ENCODE peak calls at places on chromosomes 2 and 18, in eight cellular contexts. K is cardiac muscle cell, L is brain microvascular endothelial cell, C is cardiac fibroblast, H is lower lobe of right lung, Y is right atrium auricular region, O is A549, E is psoas muscle. M is an unnamed sample.

GRCh38 chr2:239285071-239285931 is 115.5 kb downstream of the HDAC4 start:
- DNase-seq in Y (no peak), E (peak), O (no peak), L (no peak), C (no peak), K (peak), H (peak), M (no peak)

GRCh38 chr18:37476182-37476581 is 89.4 kb downstream of the CELF4 start:
- DNase-seq in C (no peak), H (no peak), L (peak), Y (no peak), K (peak), E (no peak), O (peak), M (no peak)

GRCh38 chr18:26440644-26441043 is 107.7 kb downstream of the KCTD1 start:
- DNase-seq in K (peak), O (no peak), Y (no peak), E (no peak), C (peak), H (no peak), L (no peak), M (no peak)

GRCh38 chr18:61554117-61554776 is 221.0 kb downstream of the CDH20 start:
- DNase-seq in C (no peak), L (no peak), E (peak), H (peak), Y (no peak), O (no peak), K (peak), M (no peak)

GRCh38 chr2:128473175-128474013 is 154.7 kb upstream of the HS6ST1 start:
- DNase-seq in L (peak), C (peak), K (peak), O (no peak), E (no peak), Y (peak), H (peak), M (peak)

GRCh38 chr2:151967829-151968722 is 130.8 kb downstream of the CACNB4 start:
- DNase-seq in C (no peak), O (no peak), E (no peak), L (no peak), Y (no peak), H (no peak), K (no peak), M (no peak)

GRCh38 chr2:29374823-29375222 is 259.6 kb downstream of the CLIP4 start:
- DNase-seq in K (no peak), C (no peak), Y (no peak), L (no peak), H (no peak), O (no peak), E (no peak), M (no peak)

GRCh38 chr2:211722928-211723327 is 815.7 kb downstream of the ERBB4 start:
- DNase-seq in H (no peak), E (no peak), L (no peak), O (no peak), Y (no peak), K (no peak), C (no peak), M (no peak)

GRCh38 chr2:144498215-144498614 is 21.7 kb downstream of the ZEB2 start:
- DNase-seq in Y (no peak), E (no peak), K (no peak), O (no peak), L (no peak), C (no peak), H (no peak), M (no peak)

GRCh38 chr2:102483086-102483485 is 10.1 kb downstream of the SLC9A4 start:
- DNase-seq in K (no peak), E (no peak), L (no peak), O (no peak), H (no peak), Y (no peak), C (no peak), M (no peak)

GRCh38 chr18:51498085-51498855 is 300.8 kb upstream of the MEX3C start:
- DNase-seq in E (no peak), O (no peak), L (no peak), C (no peak), K (no peak), Y (no peak), H (no peak), M (no peak)

GRCh38 chr2:231187736-231188505 is 10.5 kb upstream of the ARMC9 start:
- DNase-seq in C (peak), O (no peak), E (no peak), K (peak), Y (peak), L (peak), H (no peak), M (peak)

DNA sequence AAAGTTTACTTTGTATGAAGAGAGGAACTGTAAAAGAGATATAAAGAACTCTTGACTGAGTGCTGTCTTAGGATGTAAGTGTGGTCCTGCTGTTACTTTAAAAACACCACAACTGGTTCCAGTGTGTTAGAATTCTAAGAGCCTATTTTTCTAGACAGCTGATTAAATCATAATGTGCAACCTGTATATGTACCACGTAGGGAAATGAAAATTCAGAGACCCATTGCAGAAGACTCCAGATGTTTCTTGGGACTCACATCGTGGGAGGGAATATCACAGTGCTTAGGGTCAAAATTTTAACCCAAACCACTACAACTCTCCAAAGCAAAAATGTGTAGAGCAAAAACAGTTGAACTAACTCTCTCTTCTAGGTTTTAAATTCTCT is 173.1 kb upstream of the RBMS1 start:
- DNase-seq in C (no peak), H (no peak), E (no peak), K (peak), O (no peak), Y (no peak), L (peak), M (no peak)
- H3K4me3 ChIP-seq in C (no peak), H (no peak), E (no peak), K (no peak), O (peak), Y (no peak), L (no peak), M (peak)

GRCh38 chr18:77133920-77134496 is 1.4 kb upstream of the MBP start:
- DNase-seq in Y (no peak), O (no peak), H (peak), C (no peak), L (no peak), E (peak), K (no peak), M (no peak)
- TF ChIP-seq CTCF in Y (no peak), O (no peak), H (peak), C (no peak), L (no peak), E (peak), K (no peak), M (no peak)

DNA sequence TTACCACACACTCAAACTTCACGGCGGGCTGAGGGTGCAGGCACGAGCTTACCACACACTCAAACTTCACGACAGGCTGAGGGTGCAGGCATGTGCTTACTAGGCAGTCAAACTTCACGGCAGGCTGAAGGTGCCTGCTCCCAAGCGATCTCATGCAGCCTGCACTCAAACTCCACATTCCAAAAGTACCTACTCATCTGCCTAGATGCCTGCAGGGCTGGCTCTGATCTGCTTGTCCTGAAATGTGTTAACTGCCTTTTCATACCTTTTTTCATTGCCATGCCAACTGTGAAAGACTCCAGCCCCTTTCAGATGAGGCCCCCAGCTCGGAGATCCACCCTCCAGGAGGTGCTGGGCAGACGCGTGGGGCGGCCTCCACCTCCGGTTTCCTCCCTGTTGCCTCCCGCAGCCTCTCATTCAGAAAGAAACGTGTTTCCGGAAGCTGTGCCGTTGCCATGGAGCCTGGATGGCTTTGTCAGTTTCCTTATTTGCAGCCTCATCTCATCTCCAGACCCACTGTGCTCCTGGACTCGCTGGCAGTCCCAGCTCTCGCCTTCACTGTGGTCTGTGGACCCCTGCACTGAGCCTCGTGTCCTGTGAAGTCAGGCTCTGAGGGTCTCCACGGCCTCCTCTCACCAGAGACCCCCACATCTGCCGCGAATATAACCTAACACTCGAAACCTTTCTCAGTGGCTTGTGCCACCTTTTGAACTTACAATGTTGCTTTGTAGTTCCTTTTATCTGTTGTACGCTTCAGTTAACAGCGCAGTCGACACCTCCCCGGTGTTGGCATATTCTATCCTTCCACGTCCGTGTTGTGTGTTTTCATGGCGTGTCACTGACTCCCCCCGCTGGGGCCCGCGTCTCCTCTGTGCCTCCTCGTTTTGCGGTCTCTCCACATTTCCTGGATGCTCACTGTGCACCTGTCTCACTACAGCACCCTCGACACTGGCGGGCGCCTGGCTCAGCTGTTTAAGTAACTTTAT is 106.1 kb upstream of the ALKAL2 start:
- DNase-seq in O (peak), L (peak), C (peak), Y (no peak), E (no peak), H (no peak), K (no peak), M (no peak)
- H3K4me3 ChIP-seq in O (no peak), L (no peak), C (no peak), Y (no peak), E (no peak), H (no peak), K (no peak), M (no peak)

DNA sequence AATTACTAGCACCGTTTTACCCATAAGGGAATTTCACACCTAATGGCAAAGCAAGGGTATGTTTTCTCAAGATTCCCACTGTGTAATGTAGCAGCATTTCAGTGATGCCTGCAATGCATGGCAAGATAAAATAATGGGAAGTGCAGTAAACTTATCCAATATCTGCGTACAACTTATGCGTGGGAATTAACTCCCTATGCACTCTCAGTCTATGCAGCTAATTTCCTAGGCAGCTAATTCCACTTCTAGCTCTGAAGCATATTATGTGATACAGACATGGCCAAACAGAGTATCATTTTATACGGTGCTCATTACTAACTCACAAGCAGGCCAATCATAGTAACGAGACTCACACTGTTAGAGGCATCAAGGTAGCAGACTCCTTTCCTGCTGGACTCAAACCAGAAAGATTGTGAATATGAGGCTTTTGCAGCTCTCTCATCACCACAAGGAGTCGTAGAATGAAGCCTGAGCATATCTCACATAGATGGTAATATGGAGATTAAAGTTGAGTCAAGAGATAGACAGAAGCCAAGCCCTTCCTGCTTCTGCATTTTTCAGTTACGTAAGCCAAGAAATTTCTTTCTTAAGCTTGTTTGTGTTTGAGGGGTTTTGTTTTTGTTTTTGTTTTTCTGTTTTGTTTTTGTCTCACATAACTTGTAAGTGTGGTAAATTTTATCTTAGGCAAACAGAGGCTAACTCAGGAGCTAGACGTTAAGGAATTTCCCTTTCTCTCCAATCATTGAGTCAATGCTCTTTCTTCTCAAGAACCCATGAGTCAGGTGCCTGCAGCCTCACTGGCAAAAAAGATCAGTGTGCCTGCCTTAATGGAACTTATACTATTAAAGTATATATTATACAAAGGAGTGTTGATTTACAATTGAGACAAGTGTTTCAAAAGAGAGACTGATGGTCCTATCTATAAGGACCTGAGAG is 34.7 kb upstream of the ITGAV start:
- DNase-seq in H (no peak), L (peak), O (peak), E (no peak), C (peak), Y (no peak), K (peak), M (no peak)
- TF ChIP-seq CTCF in H (no peak), L (peak), O (no peak), E (no peak), C (peak), Y (no peak), K (peak), M (no peak)

GRCh38 chr2:119679526-119679837 is 481 bp downstream of the TMEM177 start:
- DNase-seq in O (no peak), C (no peak), L (no peak), K (no peak), Y (no peak), E (no peak), H (no peak), M (no peak)
- H3K4me3 ChIP-seq in O (peak), C (peak), L (peak), K (peak), Y (peak), E (peak), H (peak), M (peak)

GRCh38 chr2:116094196-116094595 is 1651.8 kb downstream of the DPP10 start:
- DNase-seq in K (no peak), C (no peak), H (no peak), O (no peak), E (no peak), Y (no peak), L (no peak), M (no peak)

GRCh38 chr2:116098049-116098448 is 1655.6 kb downstream of the DPP10 start:
- DNase-seq in K (no peak), L (no peak), E (no peak), O (no peak), Y (no peak), H (no peak), C (no peak), M (no peak)

GRCh38 chr2:116095636-116096035 is 1653.2 kb downstream of the DPP10 start:
- DNase-seq in Y (no peak), E (no peak), O (no peak), C (no peak), H (no peak), L (no peak), K (no peak), M (no peak)
- TF ChIP-seq CTCF in Y (no peak), E (no peak), O (no peak), C (no peak), H (no peak), L (no peak), K (no peak), M (no peak)

DNA sequence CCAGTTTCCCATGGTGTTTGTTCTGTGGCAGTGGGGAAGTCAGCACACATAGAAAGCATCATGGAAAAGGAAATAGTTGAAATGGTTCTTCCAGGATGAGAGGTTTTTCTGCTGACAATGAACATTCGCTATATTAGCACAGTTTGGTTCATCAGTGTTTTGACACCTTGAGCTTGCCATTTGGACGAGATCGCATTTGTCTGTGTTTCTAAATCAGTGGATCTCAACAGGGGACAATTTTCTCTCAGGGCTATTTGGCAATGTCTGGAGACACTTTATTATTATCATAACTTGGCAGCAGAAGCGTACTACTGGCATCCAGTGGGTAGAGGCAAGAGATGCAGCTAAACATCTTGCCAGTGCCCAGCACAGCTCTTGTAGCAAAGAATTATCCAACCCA is 74.6 kb downstream of the CD8B2 start:
- DNase-seq in C (no peak), Y (no peak), L (no peak), H (no peak), K (no peak), O (no peak), E (no peak), M (no peak)
- H3K4me3 ChIP-seq in C (no peak), Y (no peak), L (no peak), H (no peak), K (no peak), O (no peak), E (no peak), M (no peak)

GRCh38 chr2:33597026-33597425 is 2.1 kb downstream of the FAM98A start:
- DNase-seq in O (no peak), L (no peak), E (no peak), H (no peak), Y (no peak), C (no peak), K (no peak), M (no peak)

GRCh38 chr2:33602216-33602830 is 3.2 kb upstream of the FAM98A start:
- DNase-seq in C (no peak), E (no peak), H (no peak), L (peak), Y (no peak), K (no peak), O (no peak), M (no peak)

GRCh38 chr2:33598472-33599174 is 476 bp downstream of the FAM98A start:
- DNase-seq in K (peak), Y (peak), L (peak), C (peak), O (peak), E (peak), H (peak), M (no peak)

GRCh38 chr2:33599943-33600192 is 769 bp upstream of the FAM98A start:
- DNase-seq in C (no peak), H (no peak), E (no peak), Y (no peak), K (no peak), L (no peak), O (no peak), M (no peak)

DNA sequence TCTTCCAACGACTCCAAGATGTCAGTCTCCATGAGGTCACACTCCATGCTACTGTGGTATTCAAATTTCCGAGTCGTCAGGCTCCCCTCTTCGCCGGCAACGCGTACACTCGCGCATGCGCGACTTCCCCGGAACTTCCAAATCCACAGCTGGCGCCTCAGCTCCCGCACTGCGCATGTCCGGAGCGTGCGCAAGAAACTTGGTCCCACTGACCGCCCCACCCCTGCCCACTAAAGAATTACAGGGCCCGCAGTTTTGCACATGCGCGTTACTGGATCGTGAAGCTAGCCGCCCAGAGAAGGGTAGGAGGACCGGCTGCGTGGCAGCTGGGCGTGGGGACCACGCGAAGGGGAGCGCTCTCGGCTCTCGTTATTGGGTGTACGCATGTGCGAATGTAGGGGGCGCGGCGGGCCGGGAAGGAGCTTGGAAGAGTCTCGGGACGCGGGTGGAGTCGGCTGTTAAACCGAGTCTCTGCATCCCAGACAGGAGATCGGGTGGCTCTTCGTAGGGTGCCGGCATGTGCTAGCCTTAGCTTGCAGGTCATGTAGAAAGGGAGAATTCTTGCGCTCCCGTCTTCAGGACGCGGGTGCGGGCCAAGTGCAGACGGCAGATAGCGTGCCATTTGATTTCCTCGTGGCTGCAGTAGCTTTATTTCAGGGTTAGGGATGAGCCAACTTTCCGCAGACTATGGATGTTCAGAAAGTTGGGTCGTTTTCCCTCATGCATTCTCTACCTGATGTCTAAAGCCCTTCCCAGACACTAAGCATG is at the start of gene FAM98A:
- DNase-seq in Y (peak), C (peak), L (peak), H (peak), O (peak), K (peak), E (peak), M (peak)
- TF ChIP-seq CTCF in Y (no peak), C (peak), L (peak), H (peak), O (no peak), K (peak), E (peak), M (no peak)